ENCODE peak calls at places on chromosomes 7 and 10, in ten cellular contexts. X is activated T-cell treated with anti-CD3 and anti-CD28 coated beads, Interleukin-2, amount 50 U/mL, for 4 hours; T is fibroblast of lung; Z is HuH-7; R is hepatic stellate cell; J is nephron progenitor cell; E is H4; I is T-helper 17 cell; C is SK-MEL-5; M is PC-3. D is an unnamed sample.

GRCh38 chr7:127486654-127487053 is 94.1 kb upstream of the ZNF800 start:
- DNase-seq in J (no peak), M (peak; percentile 54), E (no peak), T (no peak), I (no peak), R (no peak), Z (no peak), X (no peak), C (no peak), D (no peak)

GRCh38 chr10:5094265-5095205 is at the start of gene AKR1C3:
- DNase-seq in X (no peak), T (peak; percentile 58), J (no peak), M (peak; percentile 53), C (peak; percentile 63), Z (no peak), E (peak; percentile 59), I (no peak), R (peak; percentile 25), D (peak; percentile 83)

GRCh38 chr10:126054191-126054590 is 157.8 kb downstream of the FANK1 start:
- DNase-seq in Z (no peak), C (no peak), T (no peak), J (no peak), R (no peak), E (no peak), X (no peak), I (no peak), M (no peak), D (no peak)

GRCh38 chr10:24618401-24618800 is 105.3 kb downstream of the ARHGAP21 start:
- DNase-seq in X (no peak), J (no peak), T (no peak), I (no peak), R (no peak), M (peak; percentile 83), E (no peak), C (no peak), Z (no peak), D (no peak)

GRCh38 chr7:95798401-95798930 is 26.1 kb downstream of the DYNC1I1 start:
- DNase-seq in M (peak; percentile 4), C (no peak), I (no peak), J (no peak), T (peak; percentile 5), E (no peak), R (no peak), X (no peak), Z (no peak), D (peak; percentile 42)

GRCh38 chr7:157656195-157656769 is 319.5 kb downstream of the DNAJB6 start:
- DNase-seq in X (no peak), C (no peak), R (no peak), E (no peak), I (no peak), Z (no peak), M (no peak), T (no peak), J (no peak), D (no peak)

GRCh38 chr7:78489851-78490250 is 691.3 kb downstream of the PHTF2 start:
- DNase-seq in X (no peak), R (no peak), E (no peak), M (no peak), J (no peak), T (peak; percentile 36), I (no peak), C (no peak), Z (no peak), D (no peak)

GRCh38 chr7:24069751-24070150 is 214.2 kb upstream of the NPY start:
- DNase-seq in T (no peak), R (no peak), Z (no peak), X (no peak), C (no peak), E (no peak), J (no peak), I (no peak), M (no peak), D (no peak)

GRCh38 chr7:158327571-158328180 is 259.9 kb downstream of the PTPRN2 start:
- DNase-seq in X (no peak), Z (no peak), J (no peak), E (no peak), I (no peak), M (no peak), T (no peak), R (no peak), C (no peak), D (no peak)

GRCh38 chr7:135964254-135964653 is 12.9 kb downstream of the MTPN start:
- DNase-seq in M (no peak), Z (no peak), I (no peak), J (no peak), E (no peak), C (no peak), T (peak; percentile 66), R (no peak), X (no peak), D (no peak)

GRCh38 chr10:14573666-14574261 is 200.9 kb downstream of the FAM107B start:
- DNase-seq in E (peak; percentile 53), Z (no peak), I (no peak), R (no peak), J (no peak), C (no peak), M (peak; percentile 81), T (peak; percentile 27), X (no peak), D (peak; percentile 84)

GRCh38 chr7:522071-522937 is 2.7 kb upstream of the PDGFA start:
- DNase-seq in J (peak; percentile 63), X (no peak), Z (peak; percentile 87), R (peak; percentile 66), T (peak; percentile 57), C (peak; percentile 22), I (no peak), M (peak; percentile 37), E (no peak), D (peak; percentile 74)

GRCh38 chr7:66837007-66837406 is 84.0 kb upstream of the TMEM248 start:
- DNase-seq in R (no peak), E (peak; percentile 38), X (no peak), I (peak; percentile 23), T (no peak), Z (no peak), C (peak; percentile 73), M (peak; percentile 75), J (peak; percentile 34), D (peak; percentile 64)